ENCODE peak calls at places on chromosome 12, in six cellular contexts. A is epithelial cell of esophagus, U is lower lobe of right lung, B is tibial nerve, I is brain microvascular endothelial cell, E is cardiac fibroblast. R is an unnamed sample.

GRCh38 chr12:617304-617915 is 45.8 kb downstream of the NINJ2 start:
- DNase-seq in A (no peak), U (peak; percentile 88), E (peak; percentile 69), I (no peak), B (peak; percentile 22), R (no peak)

GRCh38 chr12:102167821-102168605 is 29.6 kb downstream of the PMCH start:
- DNase-seq in U (no peak), I (no peak), E (peak; percentile 28), B (no peak), A (no peak), R (no peak)

GRCh38 chr12:68976304-68976915 is 43.4 kb upstream of the CPM start:
- DNase-seq in I (no peak), B (no peak), A (no peak), E (no peak), U (no peak), R (no peak)

GRCh38 chr12:98725481-98726247 is 80.6 kb downstream of the APAF1 start:
- DNase-seq in A (peak; percentile 64), E (peak; percentile 78), B (peak; percentile 45), I (peak; percentile 77), U (no peak), R (peak; percentile 26)

GRCh38 chr12:12582895-12583303 is 20.2 kb upstream of the DUSP16 start:
- DNase-seq in E (peak; percentile 72), U (no peak), I (peak; percentile 53), B (no peak), A (peak; percentile 88), R (no peak)

GRCh38 chr12:104547239-104547638 is 90.5 kb downstream of the CHST11 start:
- DNase-seq in A (peak; percentile 10), U (peak; percentile 49), E (no peak), B (no peak), I (no peak), R (no peak)

GRCh38 chr12:122099280-122099749 is 20.8 kb downstream of the MLXIP start:
- DNase-seq in A (no peak), E (no peak), B (no peak), U (no peak), I (no peak), R (no peak)

GRCh38 chr12:26939192-26939832 is 1.0 kb downstream of the FGFR1OP2 start:
- DNase-seq in I (no peak), B (no peak), E (peak; percentile 45), A (peak; percentile 33), U (no peak), R (no peak)

GRCh38 chr12:123076604-123077297 is 74.1 kb downstream of the PITPNM2 start:
- DNase-seq in I (peak; percentile 6), U (no peak), E (no peak), B (no peak), A (peak; percentile 44), R (peak; percentile 14)

GRCh38 chr12:130162267-130162666 is at the start of gene FZD10:
- DNase-seq in B (peak; percentile 32), I (no peak), E (no peak), A (peak; percentile 35), U (no peak), R (no peak)

GRCh38 chr12:12726543-12727093 is 9.4 kb downstream of the CDKN1B start:
- DNase-seq in I (peak; percentile 90), U (no peak), A (peak; percentile 63), B (peak; percentile 33), E (peak; percentile 92), R (no peak)

GRCh38 chr12:124296295-124296915 is 1.5 kb downstream of the RFLNA start:
- DNase-seq in I (no peak), B (no peak), A (peak; percentile 42), U (peak; percentile 38), E (no peak), R (no peak)

GRCh38 chr12:100721193-100721592 is 73.4 kb upstream of the ANO4 start:
- DNase-seq in I (no peak), U (no peak), B (no peak), E (no peak), A (no peak), R (no peak)

GRCh38 chr12:109538191-109538863 is 35.0 kb downstream of the MMAB start:
- DNase-seq in B (no peak), E (no peak), A (no peak), U (no peak), I (no peak), R (no peak)

GRCh38 chr12:3453947-3454675 is 36.9 kb upstream of the PRMT8 start:
- DNase-seq in B (no peak), U (no peak), E (peak; percentile 41), A (peak; percentile 98), I (peak; percentile 43), R (peak; percentile 41)

GRCh38 chr12:70091021-70091521 is 152.2 kb upstream of the CNOT2 start:
- DNase-seq in U (no peak), B (no peak), E (no peak), I (no peak), A (no peak), R (no peak)

GRCh38 chr12:34398366-34398705 is 376.0 kb downstream of the ALG10 start:
- DNase-seq in A (no peak), I (no peak), E (no peak), B (peak; percentile 1), U (peak; percentile 32), R (no peak)

GRCh38 chr12:72273851-72274284 is 1.7 kb downstream of the TRHDE start:
- DNase-seq in B (no peak), A (peak; percentile 32), E (no peak), U (no peak), I (no peak), R (no peak)

GRCh38 chr12:132357623-132358186 is 28.3 kb upstream of the GALNT9 start:
- DNase-seq in U (peak; percentile 30), I (no peak), A (no peak), B (no peak), E (no peak), R (no peak)

GRCh38 chr12:67648306-67649164 is at the start of gene DYRK2:
- DNase-seq in A (peak; percentile 80), B (peak; percentile 70), U (peak; percentile 86), E (peak; percentile 74), I (peak; percentile 70), R (peak; percentile 58)

GRCh38 chr12:67645571-67645970 is 3.0 kb upstream of the DYRK2 start:
- DNase-seq in E (peak; percentile 74), B (no peak), A (peak; percentile 51), U (no peak), I (no peak), R (no peak)

GRCh38 chr12:67646775-67647174 is 1.8 kb upstream of the DYRK2 start:
- DNase-seq in A (no peak), B (no peak), I (no peak), U (no peak), E (no peak), R (no peak)

GRCh38 chr12:67647547-67648305 is 819 bp upstream of the DYRK2 start:
- DNase-seq in E (peak; percentile 86), A (peak; percentile 87), I (peak; percentile 89), B (peak; percentile 73), U (peak; percentile 83), R (no peak)

GRCh38 chr12:67647251-67647546 is 1.3 kb upstream of the DYRK2 start:
- DNase-seq in U (no peak), B (no peak), A (no peak), I (no peak), E (no peak), R (no peak)
- H3K4me3 ChIP-seq in U (no peak overlapping the region), B (no peak overlapping the region), A (no peak overlapping the region), I (no peak overlapping the region), E (no peak overlapping the region), R (no peak overlapping the region)

GRCh38 chr12:7061138-7061537 is 620 bp downstream of the C1S start:
- DNase-seq in B (no peak), A (no peak), I (no peak), U (no peak), E (no peak), R (no peak)
- H3K4me3 ChIP-seq in B (peak overlapping the region; percentile 33), A (no peak overlapping the region), I (no peak overlapping the region), U (peak overlapping the region; percentile 50), E (peak overlapping the region; percentile 52), R (no peak overlapping the region)

DNA sequence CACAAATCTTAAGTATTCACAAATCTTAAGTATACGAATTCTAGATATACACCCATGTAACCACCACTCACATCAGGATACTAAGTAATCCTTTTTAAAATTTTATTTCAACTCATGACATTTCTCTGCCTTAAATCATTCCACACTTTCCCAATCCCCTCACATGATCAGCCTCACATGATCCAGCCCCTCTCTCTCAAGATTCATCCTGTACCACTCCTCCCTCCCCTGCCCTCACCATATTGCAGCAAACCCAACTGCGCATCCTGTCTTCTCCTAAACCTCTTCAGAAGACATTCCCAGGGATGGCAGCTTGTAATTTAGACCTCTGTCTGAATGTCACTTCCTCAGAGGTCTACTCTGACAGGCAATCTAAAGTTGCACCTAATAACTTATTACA is 1.7 kb upstream of the EIF4B start:
- DNase-seq in U (no peak), A (peak; percentile 15), E (peak; percentile 41), B (no peak), I (no peak), R (no peak)
- H3K4me3 ChIP-seq in U (no peak overlapping the region), A (no peak overlapping the region), E (peak overlapping the region; percentile 83), B (no peak overlapping the region), I (no peak overlapping the region), R (no peak overlapping the region)

GRCh38 chr12:62947364-62947763 is 12.4 kb upstream of the PPM1H start:
- DNase-seq in B (no peak), I (no peak), U (no peak), A (no peak), E (no peak), R (no peak)
- H3K4me3 ChIP-seq in B (no peak overlapping the region), I (no peak overlapping the region), U (no peak overlapping the region), A (no peak overlapping the region), E (no peak overlapping the region), R (no peak overlapping the region)

DNA sequence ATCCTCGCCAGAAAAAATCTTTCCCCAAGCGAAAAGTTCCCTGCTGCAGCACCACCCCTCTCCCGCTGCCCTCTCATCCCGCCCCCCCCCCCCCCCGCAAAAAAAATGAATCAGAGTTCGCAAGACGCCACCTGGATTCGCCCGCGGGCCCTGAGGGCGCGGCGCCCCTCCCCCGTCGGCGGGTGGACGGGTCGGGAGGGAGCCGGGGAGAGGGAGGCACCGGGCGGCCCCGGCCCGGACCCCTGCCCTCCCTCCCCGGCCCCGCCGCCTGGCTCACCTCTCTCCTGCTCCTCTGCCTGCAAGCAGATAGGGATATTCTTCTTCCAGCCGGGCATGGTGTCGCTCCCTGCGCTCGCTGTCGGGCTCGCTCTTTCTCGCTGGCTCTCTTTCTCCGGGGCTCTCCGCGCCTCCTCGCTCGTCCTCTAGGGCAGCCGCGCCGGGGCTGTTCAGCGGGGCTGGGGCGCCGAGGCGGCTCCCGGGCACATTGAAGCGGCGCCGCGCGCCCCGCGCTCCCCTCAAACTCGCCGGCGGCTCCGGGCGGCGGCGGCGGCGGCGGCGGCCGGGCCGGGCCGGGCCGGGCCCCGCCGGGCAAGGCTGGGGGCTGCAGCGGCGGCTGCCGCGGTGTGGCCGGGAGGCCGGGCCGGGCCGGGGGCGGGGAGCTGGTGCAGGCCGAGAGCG is 200.2 kb upstream of the CAND1 start:
- DNase-seq in U (peak; percentile 49), B (no peak), E (peak; percentile 13), I (no peak), A (peak; percentile 77), R (peak; percentile 6)
- H3K4me3 ChIP-seq in U (peak overlapping the region; percentile 62), B (peak overlapping the region; percentile 32), E (peak overlapping the region; percentile 52), I (peak overlapping the region; percentile 58), A (peak overlapping the region; percentile 64), R (peak overlapping the region; percentile 43)